ENCODE peak calls at places on chromosome 6, in ten cellular contexts. U, S, W, G, J, P, A, M, R and K are unnamed samples.

GRCh38 chr6:13451181-13451700 is 36.2 kb downstream of the GFOD1 start:
- DNase-seq in U (no peak), M (no peak), A (no peak), S (no peak), P (no peak), G (no peak), W (no peak), J (no peak), R (no peak), K (no peak)

GRCh38 chr6:46997646-46998045 is 44.5 kb downstream of the ADGRF1 start:
- DNase-seq in R (no peak), P (no peak), S (no peak), J (no peak), A (no peak), G (no peak), W (no peak), M (no peak), U (no peak), K (no peak)

GRCh38 chr6:44593539-44593944 is 206.0 kb downstream of the CDC5L start:
- DNase-seq in R (peak), W (peak), M (peak), J (peak), A (peak), P (peak), U (peak), S (peak), G (peak), K (peak)

GRCh38 chr6:116094041-116094440 is 6.6 kb upstream of the NT5DC1 start:
- DNase-seq in U (no peak), S (no peak), W (no peak), R (no peak), G (no peak), M (no peak), P (no peak), J (no peak), A (no peak), K (no peak)

GRCh38 chr6:162621246-162621645 is 106.3 kb downstream of the PRKN start:
- DNase-seq in M (no peak), S (no peak), W (peak), G (no peak), U (peak), A (peak), R (peak), J (peak), P (no peak), K (peak)

GRCh38 chr6:39377530-39377929 is 55.0 kb upstream of the KCNK16 start:
- DNase-seq in W (peak), G (peak), J (peak), U (peak), S (no peak), A (peak), P (no peak), M (no peak), R (peak), K (peak)

GRCh38 chr6:131602913-131603312 is 25.1 kb downstream of the MED23 start:
- DNase-seq in M (no peak), P (no peak), G (no peak), S (no peak), W (no peak), U (peak), J (no peak), R (no peak), A (no peak), K (no peak)

GRCh38 chr6:47414517-47415167 is 62.9 kb upstream of the CD2AP start:
- DNase-seq in G (no peak), U (peak), S (no peak), J (peak), R (no peak), A (peak), W (no peak), P (no peak), M (no peak), K (peak)

GRCh38 chr6:26230336-26230735 is 134.7 kb upstream of the BTN3A2 start:
- DNase-seq in W (no peak), U (no peak), A (no peak), S (no peak), R (no peak), M (no peak), P (no peak), G (no peak), J (no peak), K (no peak)

GRCh38 chr6:16747232-16748027 is 13.8 kb downstream of the ATXN1 start:
- DNase-seq in U (peak), P (no peak), S (no peak), M (no peak), A (no peak), R (no peak), W (no peak), G (no peak), J (no peak), K (peak)

GRCh38 chr6:85824329-85824728 is 181.6 kb upstream of the SYNCRIP start:
- DNase-seq in S (no peak), A (no peak), J (no peak), W (no peak), M (no peak), G (no peak), R (no peak), U (no peak), P (no peak), K (no peak)

GRCh38 chr6:131042664-131043063 is 20.4 kb downstream of the EPB41L2 start:
- DNase-seq in S (no peak), W (no peak), A (no peak), G (no peak), M (no peak), J (no peak), U (peak), P (no peak), R (no peak), K (no peak)

GRCh38 chr6:43491750-43492661 is 14.6 kb downstream of the TJAP1 start:
- DNase-seq in R (no peak), U (peak), M (no peak), G (no peak), P (no peak), W (no peak), J (no peak), A (no peak), S (no peak), K (no peak)

GRCh38 chr6:107807186-107807585 is 16.9 kb downstream of the SCML4 start:
- DNase-seq in A (no peak), R (peak), U (no peak), W (no peak), P (no peak), S (no peak), J (no peak), G (peak), M (no peak), K (no peak)

GRCh38 chr6:112863753-112864152 is 516.6 kb downstream of the RFPL4B start:
- DNase-seq in P (no peak), S (no peak), M (no peak), U (no peak), G (no peak), R (no peak), A (no peak), J (no peak), W (no peak), K (no peak)

GRCh38 chr6:297571-298232 is 5.4 kb downstream of the DUSP22 start:
- DNase-seq in P (no peak), W (no peak), M (no peak), R (no peak), A (no peak), U (no peak), S (no peak), J (no peak), G (no peak), K (no peak)

GRCh38 chr6:111087871-111088667 is 766 bp downstream of the SLC16A10 start:
- DNase-seq in A (peak), R (peak), P (peak), W (peak), J (peak), U (no peak), S (peak), G (no peak), M (peak), K (peak)

GRCh38 chr6:10528170-10528981 is 7.2 kb downstream of the GCNT2 start:
- DNase-seq in A (no peak), S (no peak), R (no peak), U (peak), P (no peak), W (no peak), G (peak), M (no peak), J (peak), K (peak)

GRCh38 chr6:126072172-126072571 is 85.8 kb downstream of the TRMT11 start:
- DNase-seq in U (no peak), P (no peak), S (no peak), A (no peak), M (no peak), W (no peak), R (no peak), G (no peak), J (no peak), K (no peak)

GRCh38 chr6:74170118-74170517 is 474.1 kb downstream of the CD109 start:
- DNase-seq in W (no peak), M (no peak), P (no peak), U (peak), A (no peak), G (no peak), J (no peak), S (no peak), R (no peak), K (no peak)

GRCh38 chr6:82084324-82084920 is 163.1 kb downstream of the IBTK start:
- DNase-seq in W (no peak), J (no peak), U (no peak), G (no peak), S (no peak), A (no peak), M (no peak), P (no peak), R (no peak), K (peak)

GRCh38 chr6:42135722-42136121 is 6.7 kb downstream of the C6orf132 start:
- DNase-seq in S (no peak), W (no peak), G (no peak), R (no peak), A (no peak), M (no peak), P (no peak), U (no peak), J (no peak), K (no peak)

GRCh38 chr6:44642345-44642744 is 254.8 kb downstream of the CDC5L start:
- DNase-seq in G (no peak), P (no peak), U (no peak), S (no peak), R (no peak), W (no peak), M (no peak), A (no peak), J (peak), K (no peak)

GRCh38 chr6:17473554-17473953 is 80.2 kb downstream of the CAP2 start:
- DNase-seq in A (no peak), G (no peak), M (no peak), W (no peak), S (no peak), P (no peak), U (no peak), R (no peak), J (no peak), K (no peak)